ENCODE peak calls at places on chromosomes 11 and 22, in six cellular contexts. F, V, E, O, U and T are unnamed samples.

GRCh38 chr11:126115253-126115540 is 52.5 kb upstream of the CDON start:
- DNase-seq in O (no peak), U (peak), V (peak), E (no peak), F (peak), T (no peak)

GRCh38 chr11:71153005-71153395 is 99.4 kb downstream of the SHANK2 start:
- DNase-seq in V (peak), E (peak), O (no peak), F (peak), U (peak), T (no peak)

GRCh38 chr22:19641254-19641982 is 72.9 kb upstream of the SEPTIN5 start:
- DNase-seq in F (no peak), V (no peak), U (no peak), E (no peak), O (peak), T (no peak)

GRCh38 chr22:24053481-24054226 is 42.5 kb downstream of the CABIN1 start:
- DNase-seq in E (no peak), V (no peak), F (no peak), O (no peak), U (peak), T (no peak)

GRCh38 chr11:95915051-95915450 is 8.9 kb downstream of the MTMR2 start:
- DNase-seq in F (no peak), U (no peak), E (no peak), V (peak), O (no peak), T (no peak)

GRCh38 chr11:111602865-111603632 is 800 bp downstream of the SIK2 start:
- DNase-seq in E (no peak), F (no peak), U (peak), O (peak), V (peak), T (no peak)

GRCh38 chr11:113796663-113797259 is 17.2 kb downstream of the CLDN25 start:
- DNase-seq in F (no peak), E (peak), U (peak), V (peak), O (peak), T (peak)

GRCh38 chr11:20162824-20163777 is 2.8 kb upstream of the DBX1 start:
- DNase-seq in V (peak), U (no peak), F (no peak), O (no peak), E (no peak), T (no peak)

GRCh38 chr22:48240165-48240934 is 1477.9 kb downstream of the TBC1D22A start:
- DNase-seq in U (no peak), F (no peak), E (no peak), O (peak), V (no peak), T (no peak)

GRCh38 chr11:43832536-43832935 is 48.1 kb upstream of the ALKBH3 start:
- DNase-seq in U (no peak), O (no peak), E (no peak), V (no peak), F (no peak), T (no peak)

GRCh38 chr11:133476570-133477262 is 55.6 kb downstream of the OPCML start:
- DNase-seq in F (no peak), E (no peak), U (peak), V (no peak), O (no peak), T (no peak)

GRCh38 chr11:65394125-65394536 is 7.7 kb downstream of the FRMD8 start:
- DNase-seq in O (no peak), F (peak), V (no peak), E (no peak), U (no peak), T (no peak)

GRCh38 chr11:64856382-64857227 is 12.2 kb upstream of the CDC42BPG start:
- DNase-seq in U (peak), V (peak), F (peak), O (no peak), E (peak), T (no peak)

GRCh38 chr11:93988912-93989311 is 32.2 kb upstream of the HEPHL1 start:
- DNase-seq in U (no peak), F (no peak), E (no peak), O (no peak), V (no peak), T (no peak)

GRCh38 chr11:114614127-114614720 is 18.6 kb upstream of the NXPE4 start:
- DNase-seq in E (no peak), O (no peak), U (no peak), F (no peak), V (no peak), T (no peak)

GRCh38 chr22:40449676-40450035 is 79.3 kb downstream of the SGSM3 start:
- DNase-seq in V (peak), F (no peak), O (no peak), U (no peak), E (no peak), T (no peak)

GRCh38 chr11:120601566-120601965 is 90.0 kb downstream of the GRIK4 start:
- DNase-seq in F (peak), U (no peak), V (peak), O (no peak), E (no peak), T (no peak)

GRCh38 chr22:38733329-38734202 is 22.2 kb downstream of the SUN2 start:
- DNase-seq in U (peak), V (peak), O (peak), F (peak), E (peak), T (peak)

GRCh38 chr22:26806445-26807170 is 149.2 kb downstream of the MIAT start:
- DNase-seq in V (no peak), F (no peak), O (no peak), E (no peak), U (no peak), T (no peak)

GRCh38 chr11:116930586-116930985 is 93.2 kb upstream of the APOA1 start:
- DNase-seq in U (no peak), O (no peak), F (no peak), E (no peak), V (no peak), T (no peak)

GRCh38 chr22:35538801-35539321 is 1.8 kb upstream of the RASD2 start:
- DNase-seq in F (no peak), U (peak), V (no peak), E (no peak), O (peak), T (no peak)

GRCh38 chr11:113587318-113587739 is 112.1 kb upstream of the DRD2 start:
- DNase-seq in E (no peak), F (no peak), O (no peak), V (peak), U (no peak), T (no peak)

GRCh38 chr22:45615364-45615763 is 56.3 kb upstream of the ATXN10 start:
- DNase-seq in F (peak), O (no peak), V (no peak), E (no peak), U (no peak), T (no peak)

GRCh38 chr22:29795663-29796062 is 28.5 kb downstream of the UQCR10 start:
- DNase-seq in F (no peak), O (no peak), V (no peak), E (no peak), U (no peak), T (no peak)

GRCh38 chr22:38554281-38554680 is 15.7 kb downstream of the DMC1 start:
- DNase-seq in V (no peak), O (no peak), U (no peak), F (no peak), E (no peak), T (peak)

GRCh38 chr22:49481651-49482399 is 345.8 kb downstream of the BRD1 start:
- DNase-seq in E (no peak), U (no peak), O (no peak), V (no peak), F (no peak), T (no peak)

GRCh38 chr11:78929092-78929905 is 354.6 kb upstream of the NARS2 start:
- DNase-seq in E (no peak), O (no peak), V (no peak), F (no peak), U (no peak), T (no peak)

GRCh38 chr11:7457211-7457610 is 28.1 kb upstream of the OLFML1 start:
- DNase-seq in O (no peak), E (no peak), V (peak), U (no peak), F (no peak), T (peak)

GRCh38 chr11:83195176-83195531 is 1.6 kb downstream of the ANKRD42 start:
- DNase-seq in E (no peak), U (peak), F (no peak), V (no peak), O (no peak), T (no peak)

GRCh38 chr22:37345863-37346514 is 63.7 kb downstream of the CYTH4 start:
- DNase-seq in F (no peak), V (peak), U (no peak), O (no peak), E (no peak), T (no peak)

GRCh38 chr11:120586072-120586471 is 74.5 kb downstream of the GRIK4 start:
- DNase-seq in E (no peak), U (no peak), V (no peak), O (no peak), F (peak), T (no peak)

GRCh38 chr11:74684661-74685060 is 46.6 kb downstream of the CHRDL2 start:
- DNase-seq in O (no peak), F (peak), E (no peak), U (no peak), V (no peak), T (no peak)

GRCh38 chr11:27095050-27095449 is 54.4 kb downstream of the BBOX1 start:
- DNase-seq in E (no peak), V (peak), U (no peak), O (no peak), F (no peak), T (no peak)

GRCh38 chr11:126930100-126930841 is 70.3 kb downstream of the KIRREL3 start:
- DNase-seq in V (no peak), U (peak), F (no peak), O (no peak), E (no peak), T (no peak)

GRCh38 chr11:120835601-120836228 is 188.2 kb upstream of the TBCEL start:
- DNase-seq in E (peak), F (no peak), O (no peak), U (no peak), V (no peak), T (no peak)

GRCh38 chr22:26650722-26651421 is 6.5 kb upstream of the MIAT start:
- DNase-seq in E (no peak), V (no peak), O (peak), U (no peak), F (peak), T (no peak)

GRCh38 chr11:114738954-114739353 is 60.6 kb downstream of the NXPE2 start:
- DNase-seq in F (no peak), U (peak), O (peak), V (peak), E (peak), T (peak)

GRCh38 chr11:67400942-67401494 is 640 bp downstream of the PPP1CA start:
- DNase-seq in F (no peak), E (no peak), U (no peak), V (peak), O (no peak), T (no peak)
- TF ChIP-seq CTCF in F (no peak), E (no peak), U (no peak), V (no peak), O (no peak), T (no peak)

DNA sequence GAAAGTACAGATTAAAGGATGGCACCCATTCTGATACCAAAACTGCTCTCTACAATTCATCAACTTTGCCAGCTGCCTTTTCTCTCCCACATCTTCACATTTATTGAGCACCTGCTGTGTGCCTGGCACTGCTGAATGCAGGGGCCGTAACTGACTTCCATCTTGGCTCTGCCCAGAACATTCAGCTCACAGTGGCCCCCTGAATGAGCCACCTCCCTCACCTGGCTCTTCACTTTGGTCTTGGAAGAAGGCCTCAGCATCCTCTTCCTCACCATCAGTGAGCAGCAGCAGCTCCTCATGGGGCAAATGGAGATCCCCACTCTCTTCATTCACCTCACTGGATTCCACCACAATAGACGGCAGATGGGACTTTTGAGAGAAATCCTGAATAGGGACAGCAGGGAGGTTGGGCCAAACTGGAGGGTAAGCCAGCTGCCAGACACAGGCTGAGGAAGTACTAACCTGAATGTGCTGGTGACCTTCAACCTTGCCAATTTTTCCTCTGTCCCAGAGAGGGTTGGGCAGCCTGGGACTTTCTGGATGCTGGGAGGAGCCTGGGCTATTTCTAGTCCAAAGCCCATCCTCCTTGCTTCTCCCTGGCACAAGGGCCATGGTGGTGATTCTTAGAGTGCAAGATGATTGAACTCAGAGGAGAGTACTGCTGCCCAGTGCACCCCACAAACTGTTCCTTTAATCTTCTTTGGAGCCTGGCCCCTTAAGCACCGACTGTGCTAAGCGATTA is 1.9 kb upstream of the UQCC3 start:
- DNase-seq in E (peak), F (no peak), U (peak), O (no peak), V (no peak), T (peak)
- H3K4me3 ChIP-seq in E (peak), F (no peak), U (peak), O (peak), V (no peak), T (no peak)

DNA sequence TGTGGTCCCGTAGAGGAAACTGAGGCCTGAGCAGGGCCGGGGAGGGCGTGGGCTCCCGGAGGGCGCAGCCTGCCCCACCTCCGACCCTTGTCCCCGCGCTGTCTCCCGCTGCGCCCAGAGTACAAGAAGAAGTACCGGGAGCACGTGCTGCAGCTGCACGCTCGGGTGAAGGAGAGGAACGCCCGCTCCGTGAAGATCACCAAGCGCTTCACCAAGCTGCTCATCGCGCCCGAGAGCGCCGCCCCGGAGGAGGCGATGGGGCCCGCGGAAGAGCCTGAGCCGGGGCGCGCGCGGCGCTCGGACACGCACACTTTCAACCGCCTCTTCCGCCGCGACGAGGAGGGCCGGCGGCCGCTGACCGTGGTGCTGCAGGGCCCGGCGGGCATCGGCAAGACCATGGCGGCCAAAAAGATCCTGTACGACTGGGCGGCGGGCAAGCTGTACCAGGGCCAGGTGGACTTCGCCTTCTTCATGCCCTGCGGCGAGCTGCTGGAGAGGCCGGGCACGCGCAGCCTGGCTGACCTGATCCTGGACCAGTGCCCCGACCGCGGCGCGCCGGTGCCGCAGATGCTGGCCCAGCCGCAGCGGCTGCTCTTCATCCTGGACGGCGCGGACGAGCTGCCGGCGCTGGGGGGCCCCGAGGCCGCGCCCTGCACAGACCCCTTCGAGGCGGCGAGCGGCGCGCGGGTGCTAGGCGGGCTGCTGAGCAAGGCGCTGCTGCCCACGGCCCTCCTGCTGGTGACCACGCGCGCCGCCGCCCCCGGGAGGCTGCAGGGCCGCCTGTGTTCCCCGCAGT is 2.0 kb downstream of the NLRP6 start:
- DNase-seq in E (no peak), O (no peak), V (peak), F (peak), U (no peak), T (no peak)
- TF ChIP-seq CTCF in E (no peak), O (no peak), V (no peak), F (no peak), U (no peak), T (no peak)

GRCh38 chr11:2446590-2447252 is 1.9 kb downstream of the KCNQ1 start:
- DNase-seq in U (peak), F (peak), O (no peak), E (no peak), V (no peak), T (no peak)

GRCh38 chr11:2443881-2444300 is 423 bp downstream of the TRPM5 start:
- DNase-seq in O (no peak), F (peak), E (no peak), U (no peak), V (no peak), T (no peak)

GRCh38 chr11:2445948-2446551 is 1.2 kb downstream of the KCNQ1 start:
- DNase-seq in V (no peak), E (no peak), U (no peak), O (no peak), F (peak), T (no peak)

GRCh38 chr11:2444301-2445106 is at the start of the genes KCNQ1 and TRPM5:
- DNase-seq in O (peak), U (no peak), E (no peak), V (no peak), F (peak), T (peak)

GRCh38 chr11:2445107-2445947 is 519 bp downstream of the KCNQ1 start:
- DNase-seq in O (no peak), E (no peak), U (no peak), F (peak), V (no peak), T (no peak)
- H3K4me3 ChIP-seq in O (no peak), E (no peak), U (no peak), F (peak), V (no peak), T (peak)

DNA sequence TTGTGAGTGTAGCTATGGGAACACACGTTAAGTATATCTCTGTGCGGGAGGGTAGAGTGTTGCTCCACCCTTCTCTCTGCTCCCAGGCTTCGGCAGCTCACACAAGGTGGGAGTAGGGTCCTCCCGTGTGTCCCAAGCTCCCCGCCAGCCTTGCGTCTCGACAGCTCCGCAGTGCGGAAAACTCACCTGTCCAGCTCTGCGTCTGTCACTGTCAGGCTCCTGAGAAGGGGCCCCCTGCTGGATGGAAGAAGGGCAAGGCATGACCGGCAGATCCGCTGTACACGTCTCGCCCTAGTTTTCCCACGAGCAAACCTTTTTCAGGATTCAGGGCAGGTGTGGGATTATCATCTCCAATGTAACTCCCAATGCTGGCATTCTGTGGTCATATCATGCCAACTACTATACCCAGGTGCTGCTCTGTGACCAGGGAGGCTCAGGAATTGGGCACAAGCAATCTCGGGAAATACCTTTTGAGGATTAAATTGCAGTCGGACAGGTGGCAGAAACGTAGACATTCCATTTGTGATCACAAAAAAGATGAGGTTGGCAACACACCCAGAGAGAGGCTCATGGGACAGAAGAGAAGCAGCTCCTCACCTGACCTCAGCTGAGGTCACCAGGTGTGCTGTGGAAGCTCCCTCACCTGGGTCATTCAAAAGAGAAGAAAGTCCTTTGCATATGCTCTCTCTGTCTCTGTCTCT is 314.0 kb upstream of the B3GAT1 start:
- DNase-seq in V (no peak), O (peak), F (no peak), E (peak), U (no peak), T (peak)
- TF ChIP-seq CTCF in V (no peak), O (peak), F (peak), E (peak), U (no peak), T (peak)